ENCODE peak calls at places on chromosomes 1 and 21, in eight cellular contexts. One of them, this sample, is unnamed.

GRCh38 chr1:52234708-52235107 is 92.8 kb downstream of the ZFYVE9 start:
- DNase-seq in CD8-positive, alpha-beta T cell: no peak
- DNase-seq in OCI-LY7: no peak
- DNase-seq in hepatic stellate cell: no peak
- DNase-seq in stimulated activated CD8-positive, alpha-beta memory T cell treated with anti-CD3 and anti-CD28 coated beads, Interleukin-4, amount 100 ng/mL, for 24 hours: no peak
- DNase-seq in GM18507: no peak
- DNase-seq in activated T-cell treated with anti-CD3 and anti-CD28 coated beads for 24 hours: no peak
- DNase-seq in osteoblast: no peak
- DNase-seq in this sample: no peak

GRCh38 chr1:67648582-67649326 is 36.2 kb upstream of the GADD45A start:
- DNase-seq in GM18507: no peak
- DNase-seq in OCI-LY7: no peak
- DNase-seq in CD8-positive, alpha-beta T cell: no peak
- DNase-seq in osteoblast: no peak
- DNase-seq in stimulated activated CD8-positive, alpha-beta memory T cell treated with anti-CD3 and anti-CD28 coated beads, Interleukin-4, amount 100 ng/mL, for 24 hours: no peak
- DNase-seq in activated T-cell treated with anti-CD3 and anti-CD28 coated beads for 24 hours: no peak
- DNase-seq in hepatic stellate cell: no peak
- DNase-seq in this sample: no peak

GRCh38 chr1:23417570-23417969 is 7.0 kb downstream of the TCEA3 start:
- DNase-seq in activated T-cell treated with anti-CD3 and anti-CD28 coated beads for 24 hours: no peak
- DNase-seq in stimulated activated CD8-positive, alpha-beta memory T cell treated with anti-CD3 and anti-CD28 coated beads, Interleukin-4, amount 100 ng/mL, for 24 hours: no peak
- DNase-seq in GM18507: no peak
- DNase-seq in OCI-LY7: no peak
- DNase-seq in hepatic stellate cell: no peak
- DNase-seq in osteoblast: no peak
- DNase-seq in CD8-positive, alpha-beta T cell: no peak
- DNase-seq in this sample: no peak

GRCh38 chr1:33161061-33161681 is 20.7 kb downstream of the TRIM62 start:
- DNase-seq in CD8-positive, alpha-beta T cell: no peak
- DNase-seq in OCI-LY7: no peak
- DNase-seq in osteoblast: peak; percentile 83
- DNase-seq in hepatic stellate cell: no peak
- DNase-seq in GM18507: no peak
- DNase-seq in stimulated activated CD8-positive, alpha-beta memory T cell treated with anti-CD3 and anti-CD28 coated beads, Interleukin-4, amount 100 ng/mL, for 24 hours: no peak
- DNase-seq in activated T-cell treated with anti-CD3 and anti-CD28 coated beads for 24 hours: no peak
- DNase-seq in this sample: no peak

GRCh38 chr21:42518216-42518615 is 4.6 kb downstream of the SLC37A1 start:
- DNase-seq in CD8-positive, alpha-beta T cell: no peak
- DNase-seq in activated T-cell treated with anti-CD3 and anti-CD28 coated beads for 24 hours: no peak
- DNase-seq in osteoblast: no peak
- DNase-seq in stimulated activated CD8-positive, alpha-beta memory T cell treated with anti-CD3 and anti-CD28 coated beads, Interleukin-4, amount 100 ng/mL, for 24 hours: no peak
- DNase-seq in hepatic stellate cell: peak; percentile 72
- DNase-seq in GM18507: no peak
- DNase-seq in OCI-LY7: no peak
- DNase-seq in this sample: peak; percentile 56

GRCh38 chr1:155184835-155185782 is 11.5 kb downstream of the TRIM46 start:
- DNase-seq in stimulated activated CD8-positive, alpha-beta memory T cell treated with anti-CD3 and anti-CD28 coated beads, Interleukin-4, amount 100 ng/mL, for 24 hours: no peak
- DNase-seq in osteoblast: peak; percentile 76
- DNase-seq in activated T-cell treated with anti-CD3 and anti-CD28 coated beads for 24 hours: no peak
- DNase-seq in GM18507: peak; percentile 73
- DNase-seq in CD8-positive, alpha-beta T cell: no peak
- DNase-seq in OCI-LY7: peak; percentile 77
- DNase-seq in hepatic stellate cell: no peak
- DNase-seq in this sample: no peak

GRCh38 chr1:190084552-190084951 is 393.1 kb downstream of the BRINP3 start:
- DNase-seq in activated T-cell treated with anti-CD3 and anti-CD28 coated beads for 24 hours: no peak
- DNase-seq in GM18507: no peak
- DNase-seq in OCI-LY7: peak; percentile 24
- DNase-seq in stimulated activated CD8-positive, alpha-beta memory T cell treated with anti-CD3 and anti-CD28 coated beads, Interleukin-4, amount 100 ng/mL, for 24 hours: no peak
- DNase-seq in osteoblast: no peak
- DNase-seq in hepatic stellate cell: no peak
- DNase-seq in CD8-positive, alpha-beta T cell: no peak
- DNase-seq in this sample: peak; percentile 20

GRCh38 chr1:165858928-165859845 is 31.8 kb downstream of the UCK2 start:
- DNase-seq in stimulated activated CD8-positive, alpha-beta memory T cell treated with anti-CD3 and anti-CD28 coated beads, Interleukin-4, amount 100 ng/mL, for 24 hours: no peak
- DNase-seq in osteoblast: no peak
- DNase-seq in hepatic stellate cell: no peak
- DNase-seq in OCI-LY7: no peak
- DNase-seq in activated T-cell treated with anti-CD3 and anti-CD28 coated beads for 24 hours: no peak
- DNase-seq in CD8-positive, alpha-beta T cell: no peak
- DNase-seq in GM18507: no peak
- DNase-seq in this sample: no peak

GRCh38 chr1:75330633-75331032 is 196.4 kb downstream of the LHX8 start:
- DNase-seq in hepatic stellate cell: no peak
- DNase-seq in CD8-positive, alpha-beta T cell: no peak
- DNase-seq in stimulated activated CD8-positive, alpha-beta memory T cell treated with anti-CD3 and anti-CD28 coated beads, Interleukin-4, amount 100 ng/mL, for 24 hours: no peak
- DNase-seq in osteoblast: no peak
- DNase-seq in OCI-LY7: no peak
- DNase-seq in GM18507: no peak
- DNase-seq in activated T-cell treated with anti-CD3 and anti-CD28 coated beads for 24 hours: no peak
- DNase-seq in this sample: no peak

GRCh38 chr1:147504801-147505303 is 36.4 kb upstream of the BCL9 start:
- DNase-seq in OCI-LY7: no peak
- DNase-seq in hepatic stellate cell: no peak
- DNase-seq in activated T-cell treated with anti-CD3 and anti-CD28 coated beads for 24 hours: no peak
- DNase-seq in CD8-positive, alpha-beta T cell: no peak
- DNase-seq in stimulated activated CD8-positive, alpha-beta memory T cell treated with anti-CD3 and anti-CD28 coated beads, Interleukin-4, amount 100 ng/mL, for 24 hours: no peak
- DNase-seq in osteoblast: peak; percentile 78
- DNase-seq in GM18507: no peak
- DNase-seq in this sample: no peak

GRCh38 chr1:40160806-40161124 is 422 bp upstream of the RLF start:
- DNase-seq in stimulated activated CD8-positive, alpha-beta memory T cell treated with anti-CD3 and anti-CD28 coated beads, Interleukin-4, amount 100 ng/mL, for 24 hours: no peak
- DNase-seq in GM18507: no peak
- DNase-seq in activated T-cell treated with anti-CD3 and anti-CD28 coated beads for 24 hours: no peak
- DNase-seq in osteoblast: no peak
- DNase-seq in CD8-positive, alpha-beta T cell: no peak
- DNase-seq in hepatic stellate cell: no peak
- DNase-seq in OCI-LY7: no peak
- DNase-seq in this sample: no peak

GRCh38 chr21:36763305-36763704 is 64.4 kb downstream of the SIM2 start:
- DNase-seq in CD8-positive, alpha-beta T cell: no peak
- DNase-seq in osteoblast: no peak
- DNase-seq in OCI-LY7: no peak
- DNase-seq in stimulated activated CD8-positive, alpha-beta memory T cell treated with anti-CD3 and anti-CD28 coated beads, Interleukin-4, amount 100 ng/mL, for 24 hours: no peak
- DNase-seq in GM18507: no peak
- DNase-seq in hepatic stellate cell: no peak
- DNase-seq in activated T-cell treated with anti-CD3 and anti-CD28 coated beads for 24 hours: no peak
- DNase-seq in this sample: no peak

GRCh38 chr1:160340146-160340545 is 2.9 kb downstream of the COPA start:
- DNase-seq in activated T-cell treated with anti-CD3 and anti-CD28 coated beads for 24 hours: no peak
- DNase-seq in stimulated activated CD8-positive, alpha-beta memory T cell treated with anti-CD3 and anti-CD28 coated beads, Interleukin-4, amount 100 ng/mL, for 24 hours: no peak
- DNase-seq in GM18507: no peak
- DNase-seq in CD8-positive, alpha-beta T cell: no peak
- DNase-seq in hepatic stellate cell: no peak
- DNase-seq in osteoblast: no peak
- DNase-seq in OCI-LY7: no peak
- DNase-seq in this sample: no peak

GRCh38 chr1:3069491-3070303 is 694 bp downstream of the PRDM16 start:
- DNase-seq in activated T-cell treated with anti-CD3 and anti-CD28 coated beads for 24 hours: no peak
- DNase-seq in hepatic stellate cell: peak; percentile 94
- DNase-seq in stimulated activated CD8-positive, alpha-beta memory T cell treated with anti-CD3 and anti-CD28 coated beads, Interleukin-4, amount 100 ng/mL, for 24 hours: no peak
- DNase-seq in CD8-positive, alpha-beta T cell: no peak
- DNase-seq in OCI-LY7: no peak
- DNase-seq in GM18507: no peak
- DNase-seq in osteoblast: peak; percentile 99
- DNase-seq in this sample: peak; percentile 57

GRCh38 chr1:96236156-96236739 is 485.3 kb upstream of the PTBP2 start:
- DNase-seq in CD8-positive, alpha-beta T cell: no peak
- DNase-seq in hepatic stellate cell: peak; percentile 18
- DNase-seq in activated T-cell treated with anti-CD3 and anti-CD28 coated beads for 24 hours: no peak
- DNase-seq in stimulated activated CD8-positive, alpha-beta memory T cell treated with anti-CD3 and anti-CD28 coated beads, Interleukin-4, amount 100 ng/mL, for 24 hours: no peak
- DNase-seq in OCI-LY7: peak; percentile 39
- DNase-seq in osteoblast: peak; percentile 37
- DNase-seq in GM18507: no peak
- DNase-seq in this sample: peak; percentile 51

GRCh38 chr1:23101101-23101827 is 67.4 kb downstream of the LUZP1 start:
- DNase-seq in stimulated activated CD8-positive, alpha-beta memory T cell treated with anti-CD3 and anti-CD28 coated beads, Interleukin-4, amount 100 ng/mL, for 24 hours: no peak
- DNase-seq in hepatic stellate cell: no peak
- DNase-seq in GM18507: no peak
- DNase-seq in activated T-cell treated with anti-CD3 and anti-CD28 coated beads for 24 hours: no peak
- DNase-seq in CD8-positive, alpha-beta T cell: no peak
- DNase-seq in osteoblast: peak; percentile 42
- DNase-seq in OCI-LY7: no peak
- DNase-seq in this sample: peak; percentile 61

GRCh38 chr1:228417061-228417460 is 400 bp upstream of the TRIM17 start:
- DNase-seq in OCI-LY7: no peak
- DNase-seq in osteoblast: no peak
- DNase-seq in stimulated activated CD8-positive, alpha-beta memory T cell treated with anti-CD3 and anti-CD28 coated beads, Interleukin-4, amount 100 ng/mL, for 24 hours: no peak
- DNase-seq in activated T-cell treated with anti-CD3 and anti-CD28 coated beads for 24 hours: no peak
- DNase-seq in CD8-positive, alpha-beta T cell: no peak
- DNase-seq in GM18507: no peak
- DNase-seq in hepatic stellate cell: no peak
- DNase-seq in this sample: no peak

GRCh38 chr1:86965012-86965826 is 50.8 kb downstream of the HS2ST1 start:
- DNase-seq in OCI-LY7: peak; percentile 52
- DNase-seq in activated T-cell treated with anti-CD3 and anti-CD28 coated beads for 24 hours: no peak
- DNase-seq in CD8-positive, alpha-beta T cell: no peak
- DNase-seq in GM18507: no peak
- DNase-seq in hepatic stellate cell: peak; percentile 19
- DNase-seq in osteoblast: peak; percentile 30
- DNase-seq in stimulated activated CD8-positive, alpha-beta memory T cell treated with anti-CD3 and anti-CD28 coated beads, Interleukin-4, amount 100 ng/mL, for 24 hours: no peak
- DNase-seq in this sample: peak; percentile 31

GRCh38 chr1:98049370-98050115 is 128.7 kb upstream of the DPYD start:
- DNase-seq in OCI-LY7: no peak
- DNase-seq in hepatic stellate cell: peak; percentile 38
- DNase-seq in osteoblast: peak; percentile 81
- DNase-seq in stimulated activated CD8-positive, alpha-beta memory T cell treated with anti-CD3 and anti-CD28 coated beads, Interleukin-4, amount 100 ng/mL, for 24 hours: no peak
- DNase-seq in CD8-positive, alpha-beta T cell: no peak
- DNase-seq in activated T-cell treated with anti-CD3 and anti-CD28 coated beads for 24 hours: no peak
- DNase-seq in GM18507: no peak
- DNase-seq in this sample: no peak

GRCh38 chr1:189606795-189607476 is 870.7 kb downstream of the BRINP3 start:
- DNase-seq in stimulated activated CD8-positive, alpha-beta memory T cell treated with anti-CD3 and anti-CD28 coated beads, Interleukin-4, amount 100 ng/mL, for 24 hours: no peak
- DNase-seq in osteoblast: no peak
- DNase-seq in CD8-positive, alpha-beta T cell: no peak
- DNase-seq in GM18507: no peak
- DNase-seq in hepatic stellate cell: no peak
- DNase-seq in OCI-LY7: no peak
- DNase-seq in activated T-cell treated with anti-CD3 and anti-CD28 coated beads for 24 hours: no peak
- DNase-seq in this sample: peak; percentile 92

GRCh38 chr1:56808385-56808784 is 10.8 kb downstream of the FYB2 start:
- DNase-seq in OCI-LY7: no peak
- DNase-seq in stimulated activated CD8-positive, alpha-beta memory T cell treated with anti-CD3 and anti-CD28 coated beads, Interleukin-4, amount 100 ng/mL, for 24 hours: no peak
- DNase-seq in GM18507: no peak
- DNase-seq in hepatic stellate cell: no peak
- DNase-seq in activated T-cell treated with anti-CD3 and anti-CD28 coated beads for 24 hours: no peak
- DNase-seq in CD8-positive, alpha-beta T cell: no peak
- DNase-seq in osteoblast: no peak
- DNase-seq in this sample: no peak

GRCh38 chr1:44170281-44170823 is 28.9 kb upstream of the KLF18 start:
- DNase-seq in osteoblast: peak; percentile 61
- DNase-seq in stimulated activated CD8-positive, alpha-beta memory T cell treated with anti-CD3 and anti-CD28 coated beads, Interleukin-4, amount 100 ng/mL, for 24 hours: no peak
- DNase-seq in OCI-LY7: no peak
- DNase-seq in CD8-positive, alpha-beta T cell: no peak
- DNase-seq in hepatic stellate cell: no peak
- DNase-seq in GM18507: no peak
- DNase-seq in activated T-cell treated with anti-CD3 and anti-CD28 coated beads for 24 hours: no peak
- DNase-seq in this sample: no peak

GRCh38 chr1:179935909-179936496 is 18.6 kb upstream of the CEP350 start:
- DNase-seq in hepatic stellate cell: no peak
- DNase-seq in GM18507: no peak
- DNase-seq in activated T-cell treated with anti-CD3 and anti-CD28 coated beads for 24 hours: no peak
- DNase-seq in OCI-LY7: no peak
- DNase-seq in osteoblast: no peak
- DNase-seq in CD8-positive, alpha-beta T cell: no peak
- DNase-seq in stimulated activated CD8-positive, alpha-beta memory T cell treated with anti-CD3 and anti-CD28 coated beads, Interleukin-4, amount 100 ng/mL, for 24 hours: no peak
- DNase-seq in this sample: no peak

This sample was measured in A549.